ENCODE peak calls at places on chromosome 20, in five cellular contexts. K is AG04449, P is mesendoderm, G is GM23338, H is astrocyte of the cerebellum. J is an unnamed sample.

GRCh38 chr20:46121531-46121930 is 3.4 kb downstream of the CD40 start:
- DNase-seq in H (no peak), P (no peak), G (no peak), K (no peak), J (no peak)

GRCh38 chr20:21505810-21506530 is 7.9 kb downstream of the NKX2-2 start:
- DNase-seq in G (peak; percentile 78), P (peak; percentile 72), H (no peak), K (no peak), J (peak; percentile 39)

GRCh38 chr20:45406260-45407066 is 1.6 kb upstream of the DBNDD2 start:
- DNase-seq in P (peak; percentile 49), H (no peak), G (peak; percentile 85), K (no peak), J (no peak)

GRCh38 chr20:58753929-58754551 is 61.4 kb downstream of the NPEPL1 start:
- DNase-seq in G (peak; percentile 13), K (no peak), H (no peak), P (no peak), J (no peak)

GRCh38 chr20:23446505-23446904 is 6.2 kb downstream of the CST11 start:
- DNase-seq in G (peak; percentile 79), K (no peak), P (peak; percentile 73), H (no peak), J (peak; percentile 48)

GRCh38 chr20:15811951-15812350 is 761.3 kb downstream of the KIF16B start:
- DNase-seq in G (no peak), H (no peak), K (no peak), P (no peak), J (no peak)

GRCh38 chr20:9493818-9494217 is 20.6 kb upstream of the LAMP5 start:
- DNase-seq in H (no peak), G (no peak), P (no peak), K (no peak), J (peak; percentile 28)

GRCh38 chr20:64130271-64130670 is 22.9 kb upstream of the NPBWR2 start:
- DNase-seq in P (no peak), G (no peak), H (no peak), K (no peak), J (no peak)

GRCh38 chr20:61969806-61970205 is 95.9 kb downstream of the TAF4 start:
- DNase-seq in G (no peak), P (no peak), H (no peak), K (no peak), J (no peak)

GRCh38 chr20:11716239-11716944 is 201.3 kb upstream of the BTBD3 start:
- DNase-seq in H (peak; percentile 97), K (peak; percentile 85), G (peak; percentile 89), P (peak; percentile 94), J (peak; percentile 94)

GRCh38 chr20:32925481-32926196 is 66.9 kb downstream of the EFCAB8 start:
- DNase-seq in H (no peak), G (no peak), P (no peak), K (no peak), J (no peak)

GRCh38 chr20:12838261-12838866 is 170.4 kb upstream of the SPTLC3 start:
- DNase-seq in H (no peak), K (no peak), G (peak; percentile 70), P (peak; percentile 35), J (no peak)

GRCh38 chr20:30503992-30504570 is 753.4 kb upstream of the DEFB115 start:
- DNase-seq in K (no peak), G (no peak), P (no peak), H (no peak), J (no peak)

GRCh38 chr20:63206878-63207277 is 9.1 kb downstream of the YTHDF1 start:
- DNase-seq in K (no peak), G (no peak), P (no peak), H (peak; percentile 12), J (no peak)

GRCh38 chr20:18663932-18664331 is 76.1 kb downstream of the DTD1 start:
- DNase-seq in H (no peak), K (no peak), P (no peak), G (no peak), J (peak; percentile 52)

GRCh38 chr20:63740070-63740500 is 509 bp downstream of the SLC2A4RG start:
- DNase-seq in P (peak; percentile 44), H (no peak), K (no peak), G (peak; percentile 56), J (peak; percentile 25)

GRCh38 chr20:43658068-43658722 is 8.7 kb upstream of the MYBL2 start:
- DNase-seq in G (peak; percentile 55), K (no peak), P (no peak), H (no peak), J (no peak)

GRCh38 chr20:4283011-4283410 is 267.7 kb upstream of the RNF24 start:
- DNase-seq in H (no peak), K (peak; percentile 5), G (no peak), P (no peak), J (no peak)

GRCh38 chr20:23116301-23117089 is 30.4 kb upstream of the CD93 start:
- DNase-seq in K (peak; percentile 40), H (no peak), P (no peak), G (no peak), J (peak; percentile 7)

GRCh38 chr20:50415516-50416268 is 94.5 kb upstream of the PTPN1 start:
- DNase-seq in G (peak; percentile 46), H (peak; percentile 79), K (no peak), P (no peak), J (peak; percentile 99)

GRCh38 chr20:31704225-31705119 is 18.2 kb downstream of the BCL2L1 start:
- DNase-seq in H (peak; percentile 62), K (no peak), G (peak; percentile 67), P (peak; percentile 88), J (no peak)

GRCh38 chr20:42063176-42063575 is 445.0 kb upstream of the CHD6 start:
- DNase-seq in G (no peak), P (no peak), K (no peak), H (no peak), J (no peak)

DNA sequence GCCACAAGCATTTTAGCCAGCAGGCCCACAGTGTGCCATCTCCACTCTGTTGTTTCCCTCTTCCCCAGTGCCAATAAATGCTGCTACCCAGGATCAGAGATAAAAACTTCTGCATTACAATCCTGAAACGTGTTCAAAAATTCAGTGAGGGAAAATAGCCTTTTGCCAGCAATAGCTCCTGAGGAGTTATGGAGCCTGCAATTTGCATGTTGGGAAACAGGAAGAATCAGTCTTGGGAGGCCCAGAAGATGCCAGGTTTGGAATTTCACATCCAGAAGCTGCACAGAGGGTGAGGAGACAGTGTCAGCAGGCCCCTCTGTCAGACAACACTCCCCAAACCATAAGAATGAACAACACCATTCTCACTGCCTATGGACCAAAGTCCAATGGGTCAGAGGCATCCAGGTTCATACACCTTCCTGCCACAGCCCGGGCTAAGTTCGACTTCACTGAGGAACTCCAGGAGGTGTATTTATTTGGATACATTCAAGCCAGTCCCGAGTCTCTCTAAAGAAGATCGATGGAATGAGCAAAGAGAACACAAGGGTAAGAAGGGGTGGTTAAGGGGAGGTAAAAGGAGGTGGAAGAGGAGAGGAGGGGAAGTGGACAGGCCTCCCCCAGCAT is 20.8 kb downstream of the RRBP1 start:
- DNase-seq in G (no peak), H (no peak), P (no peak), K (no peak), J (no peak)
- H3K4me3 ChIP-seq in G (no peak overlapping the region), H (no peak overlapping the region), P (no peak overlapping the region), K (no peak overlapping the region), J (no peak overlapping the region)

DNA sequence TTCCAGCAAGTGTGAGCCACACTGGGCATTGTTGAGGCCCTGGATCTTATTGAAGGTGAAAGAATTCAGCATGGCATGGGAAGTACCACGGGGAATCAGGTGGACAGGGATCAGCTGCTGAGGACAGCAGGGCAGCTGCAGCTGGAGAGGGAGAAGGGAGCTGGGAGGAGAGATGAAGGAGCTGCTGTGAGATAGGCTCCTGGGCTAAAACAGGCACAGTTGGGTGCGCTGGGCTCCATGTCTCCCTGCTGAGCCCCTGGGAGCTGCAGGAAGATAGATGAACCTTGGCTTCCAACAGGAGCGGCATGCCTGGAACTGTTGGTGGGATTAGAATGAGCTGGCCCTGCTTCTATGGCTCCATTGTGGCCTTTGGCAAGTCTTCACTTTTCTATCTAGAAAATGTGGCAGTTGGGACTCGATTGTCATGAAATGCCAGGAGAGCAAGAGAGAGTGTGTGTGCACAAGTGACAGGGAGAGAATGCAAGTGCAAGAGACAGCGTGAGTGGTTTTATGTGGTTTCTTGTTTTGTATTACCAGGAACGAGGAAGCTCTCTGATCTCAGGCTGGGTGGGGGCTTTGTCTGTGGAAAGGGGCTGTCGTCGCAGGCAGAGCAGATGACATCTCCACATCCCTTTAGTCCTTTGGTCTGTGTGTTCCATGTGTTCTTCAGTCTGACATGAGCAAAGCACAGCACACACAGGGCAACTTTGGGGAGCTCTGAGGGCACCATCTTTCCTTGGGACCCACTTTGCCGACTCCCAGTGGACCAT is 20.4 kb downstream of the SNPH start:
- DNase-seq in H (no peak), G (no peak), P (no peak), K (no peak), J (no peak)
- H3K4me3 ChIP-seq in H (no peak overlapping the region), G (no peak overlapping the region), P (no peak overlapping the region), K (no peak overlapping the region), J (no peak overlapping the region)

DNA sequence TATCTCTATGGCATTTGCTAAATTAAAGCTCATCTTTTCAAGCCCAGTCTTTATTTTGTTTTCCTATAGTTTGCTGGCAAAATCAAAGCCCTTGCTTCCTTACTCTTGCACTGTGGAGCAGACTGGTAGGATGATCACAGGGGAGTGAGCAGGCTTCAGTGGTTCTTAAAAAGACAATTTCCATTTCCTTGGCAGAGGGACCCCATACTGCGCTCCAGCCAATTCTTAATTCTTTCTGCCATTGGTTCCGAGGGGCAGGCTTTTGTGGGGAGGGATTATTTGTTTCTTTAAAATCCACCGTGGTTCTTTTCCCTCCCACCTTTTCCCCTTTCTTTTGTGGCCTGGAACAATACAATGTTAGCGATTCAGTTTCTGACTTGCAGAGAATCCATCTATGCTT is 378.8 kb upstream of the FLRT3 start:
- DNase-seq in K (no peak), P (peak; percentile 47), H (no peak), G (peak; percentile 67), J (no peak)
- H3K4me3 ChIP-seq in K (no peak overlapping the region), P (no peak overlapping the region), H (no peak overlapping the region), G (peak overlapping the region; percentile 40), J (no peak overlapping the region)

GRCh38 chr20:54028276-54029011 is 42.0 kb downstream of the BCAS1 start:
- DNase-seq in P (no peak), H (no peak), G (no peak), K (no peak), J (no peak)
- H3K4me3 ChIP-seq in P (no peak overlapping the region), H (no peak overlapping the region), G (no peak overlapping the region), K (no peak overlapping the region), J (no peak overlapping the region)

DNA sequence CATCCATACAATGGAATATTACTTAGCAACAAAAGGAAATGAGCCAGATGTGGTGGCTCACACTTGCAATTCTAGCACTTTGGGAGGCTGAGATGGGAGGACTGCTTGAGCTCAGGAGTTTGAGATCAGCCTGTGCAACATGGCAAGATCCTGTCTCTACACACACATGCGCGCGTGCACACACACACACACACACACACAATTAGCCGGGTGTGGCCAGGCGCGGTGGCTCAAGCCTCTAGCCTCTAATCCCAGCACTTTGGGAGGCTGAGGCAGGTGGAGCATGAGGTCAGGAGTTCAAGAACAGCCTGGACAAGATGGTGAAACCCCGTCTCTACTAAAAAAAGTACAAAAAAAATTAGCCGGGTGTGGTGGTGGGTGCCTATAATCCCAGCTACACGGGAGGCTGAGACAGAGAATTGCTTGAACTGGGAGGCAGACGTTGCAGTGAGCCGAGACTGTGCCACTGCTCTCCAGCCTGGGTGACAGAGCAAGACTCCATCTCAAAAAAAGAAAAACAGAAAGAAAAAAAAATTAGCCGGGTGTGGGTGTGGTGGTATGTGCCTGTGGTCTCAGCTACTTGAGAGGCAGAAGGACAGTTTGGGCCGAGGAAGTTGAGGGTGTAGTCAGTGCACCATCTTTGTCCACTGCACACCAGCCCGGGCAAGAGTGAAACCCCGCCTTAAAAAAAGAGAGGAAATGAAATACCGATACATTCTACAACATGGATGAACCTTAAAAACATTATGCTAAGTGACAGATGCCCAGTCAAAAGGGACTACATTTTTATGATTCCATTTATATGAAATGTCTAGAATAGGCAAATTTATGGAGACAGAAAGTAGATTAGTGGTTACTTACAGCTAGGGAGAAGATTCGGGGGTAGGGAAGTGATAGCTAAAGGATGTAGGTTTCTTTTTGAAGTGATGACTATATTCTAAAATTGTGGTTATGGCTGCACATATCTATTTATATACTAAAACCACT is 52.5 kb downstream of the RBL1 start:
- DNase-seq in K (no peak), G (no peak), H (no peak), P (no peak), J (no peak)
- H3K4me3 ChIP-seq in K (no peak overlapping the region), G (no peak overlapping the region), H (no peak overlapping the region), P (no peak overlapping the region), J (no peak overlapping the region)